ENCODE peak calls at places on chromosome 5, in seven cellular contexts. W, P, H, Z, B, R and L are unnamed samples.

GRCh38 chr5:15366676-15367391 is 133.1 kb upstream of the FBXL7 start:
- DNase-seq in W (no peak), P (no peak), H (peak), Z (peak), B (no peak), R (no peak), L (no peak)

GRCh38 chr5:132228241-132229035 is 785 bp upstream of the P4HA2 start:
- DNase-seq in W (no peak), P (no peak), H (no peak), Z (no peak), B (peak), R (no peak), L (no peak)

GRCh38 chr5:9712506-9713285 is 82.5 kb upstream of the TAS2R1 start:
- DNase-seq in W (no peak), P (no peak), H (peak), Z (no peak), B (no peak), R (no peak), L (no peak)

GRCh38 chr5:14582797-14583137 is 1.2 kb downstream of the OTULINL start:
- DNase-seq in W (no peak), P (peak), H (no peak), Z (no peak), B (no peak), R (no peak), L (peak)

GRCh38 chr5:113246371-113246870 is 188.4 kb downstream of the TSSK1B start:
- DNase-seq in W (no peak), P (no peak), H (no peak), Z (no peak), B (no peak), R (no peak), L (no peak)

GRCh38 chr5:56951946-56952691 is at the start of gene MIER3:
- DNase-seq in W (peak), P (peak), H (peak), Z (peak), B (peak), R (peak), L (peak)

GRCh38 chr5:129345213-129345925 is 114.7 kb upstream of the ADAMTS19 start:
- DNase-seq in W (no peak), P (no peak), H (no peak), Z (no peak), B (no peak), R (no peak), L (no peak)

GRCh38 chr5:61327761-61328753 is 4.0 kb upstream of the ZSWIM6 start:
- DNase-seq in W (no peak), P (no peak), H (peak), Z (no peak), B (no peak), R (no peak), L (no peak)

GRCh38 chr5:22709743-22710142 is 143.4 kb downstream of the CDH12 start:
- DNase-seq in W (no peak), P (no peak), H (no peak), Z (no peak), B (no peak), R (no peak), L (peak)

GRCh38 chr5:73935719-73936118 is 309.7 kb downstream of the ARHGEF28 start:
- DNase-seq in W (no peak), P (no peak), H (no peak), Z (no peak), B (no peak), R (no peak), L (no peak)

GRCh38 chr5:102888483-102888882 is 133.4 kb downstream of the PAM start:
- DNase-seq in W (no peak), P (no peak), H (no peak), Z (no peak), B (no peak), R (no peak), L (no peak)

GRCh38 chr5:93018461-93018860 is 562.6 kb downstream of the NR2F1-AS1 start:
- DNase-seq in W (no peak), P (no peak), H (no peak), Z (no peak), B (no peak), R (no peak), L (no peak)

GRCh38 chr5:16570121-16570815 is 46.5 kb downstream of the RETREG1 start:
- DNase-seq in W (no peak), P (no peak), H (no peak), Z (no peak), B (no peak), R (no peak), L (no peak)

GRCh38 chr5:81161012-81161601 is 72.0 kb upstream of the CKMT2 start:
- DNase-seq in W (no peak), P (no peak), H (no peak), Z (no peak), B (no peak), R (no peak), L (no peak)

GRCh38 chr5:125461641-125462072 is 715.2 kb upstream of the ZNF608 start:
- DNase-seq in W (no peak), P (peak), H (no peak), Z (peak), B (no peak), R (no peak), L (no peak)

GRCh38 chr5:102627311-102627710 is 127.8 kb upstream of the PAM start:
- DNase-seq in W (no peak), P (no peak), H (peak), Z (no peak), B (no peak), R (no peak), L (no peak)

GRCh38 chr5:128356011-128356410 is 182.0 kb downstream of the FBN2 start:
- DNase-seq in W (no peak), P (peak), H (no peak), Z (no peak), B (no peak), R (no peak), L (peak)

GRCh38 chr5:141359790-141360426 is at the start of gene PCDHGB2:
- DNase-seq in W (no peak), P (peak), H (peak), Z (peak), B (no peak), R (no peak), L (peak)

GRCh38 chr5:126658526-126658925 is 57.8 kb downstream of the PHAX start:
- DNase-seq in W (no peak), P (no peak), H (no peak), Z (no peak), B (no peak), R (no peak), L (no peak)

GRCh38 chr5:131541766-131542165 is 93.3 kb downstream of the RAPGEF6 start:
- DNase-seq in W (no peak), P (no peak), H (peak), Z (no peak), B (no peak), R (no peak), L (no peak)

GRCh38 chr5:149149942-149150341 is 8.6 kb downstream of the ABLIM3 start:
- DNase-seq in W (no peak), P (no peak), H (no peak), Z (no peak), B (no peak), R (no peak), L (no peak)

GRCh38 chr5:154698681-154699275 is 56.4 kb upstream of the LARP1 start:
- DNase-seq in W (no peak), P (no peak), H (no peak), Z (no peak), B (no peak), R (no peak), L (no peak)

GRCh38 chr5:172418847-172419810 is 35.2 kb downstream of the SH3PXD2B start:
- DNase-seq in W (no peak), P (peak), H (no peak), Z (no peak), B (no peak), R (no peak), L (peak)

GRCh38 chr5:177311361-177311722 is 356 bp downstream of the MXD3 start:
- DNase-seq in W (no peak), P (no peak), H (no peak), Z (no peak), B (no peak), R (no peak), L (no peak)

GRCh38 chr5:139574641-139575312 is 13.6 kb downstream of the UBE2D2 start:
- DNase-seq in W (no peak), P (peak), H (peak), Z (peak), B (peak), R (no peak), L (no peak)

GRCh38 chr5:75465480-75465879 is 45.9 kb downstream of the CERT1 start:
- DNase-seq in W (no peak), P (peak), H (peak), Z (no peak), B (no peak), R (no peak), L (no peak)

GRCh38 chr5:56440871-56441740 is 208.0 kb upstream of the ANKRD55 start:
- DNase-seq in W (no peak), P (no peak), H (peak), Z (peak), B (no peak), R (no peak), L (peak)

GRCh38 chr5:1666812-1667588 is 132.6 kb downstream of the MRPL36 start:
- DNase-seq in W (peak), P (peak), H (no peak), Z (peak), B (peak), R (no peak), L (peak)

GRCh38 chr5:72459089-72459661 is 48.0 kb downstream of the ZNF366 start:
- DNase-seq in W (no peak), P (no peak), H (no peak), Z (no peak), B (no peak), R (no peak), L (no peak)

GRCh38 chr5:34858798-34859197 is 19.8 kb downstream of the TTC23L start:
- DNase-seq in W (no peak), P (no peak), H (no peak), Z (no peak), B (no peak), R (no peak), L (no peak)

GRCh38 chr5:145204741-145205140 is 630.4 kb downstream of the PRELID2 start:
- DNase-seq in W (no peak), P (no peak), H (no peak), Z (no peak), B (no peak), R (no peak), L (no peak)

GRCh38 chr5:134749415-134749814 is 9.2 kb upstream of the DDX46 start:
- DNase-seq in W (no peak), P (no peak), H (no peak), Z (peak), B (no peak), R (no peak), L (no peak)

GRCh38 chr5:112485802-112486427 is 66.8 kb upstream of the EPB41L4A start:
- DNase-seq in W (no peak), P (no peak), H (no peak), Z (no peak), B (no peak), R (no peak), L (no peak)

GRCh38 chr5:137622850-137623249 is 113.0 kb downstream of the KLHL3 start:
- DNase-seq in W (no peak), P (no peak), H (no peak), Z (no peak), B (no peak), R (peak), L (no peak)

GRCh38 chr5:98796197-98796972 is 22.9 kb downstream of the RGMB start:
- DNase-seq in W (peak), P (peak), H (peak), Z (peak), B (peak), R (peak), L (peak)

GRCh38 chr5:81778642-81779041 is 27.7 kb upstream of the SSBP2 start:
- DNase-seq in W (no peak), P (peak), H (peak), Z (peak), B (no peak), R (no peak), L (no peak)